ENCODE peak calls at places on chromosome 19, in five cellular contexts. One of them, this sample, is unnamed.

GRCh38 chr19:3324405-3324856 is 42.0 kb upstream of the NFIC start:
- DNase-seq in stimulated activated CD4-positive, alpha-beta T cell treated with anti-CD3 and anti-CD28 coated beads, Interleukin-12 subunit alpha, Interleukin-12 subunit beta, amount 100 ng/mL, for 24 hours: peak
- DNase-seq in effector CD4-positive, alpha-beta T cell: peak
- DNase-seq in activated naive CD8-positive, alpha-beta T cell treated with anti-CD3 and anti-CD28 coated beads, Interleukin-2, amount 50 U/mL, for 16 hours: peak
- DNase-seq in retina: no peak
- DNase-seq in this sample: no peak

GRCh38 chr19:58350871-58351557 is 2.3 kb downstream of the A1BG start:
- DNase-seq in stimulated activated CD4-positive, alpha-beta T cell treated with anti-CD3 and anti-CD28 coated beads, Interleukin-12 subunit alpha, Interleukin-12 subunit beta, amount 100 ng/mL, for 24 hours: no peak
- DNase-seq in effector CD4-positive, alpha-beta T cell: no peak
- DNase-seq in activated naive CD8-positive, alpha-beta T cell treated with anti-CD3 and anti-CD28 coated beads, Interleukin-2, amount 50 U/mL, for 16 hours: no peak
- DNase-seq in retina: no peak
- DNase-seq in this sample: no peak

GRCh38 chr19:42193706-42194105 is 23.8 kb downstream of the DEDD2 start:
- DNase-seq in stimulated activated CD4-positive, alpha-beta T cell treated with anti-CD3 and anti-CD28 coated beads, Interleukin-12 subunit alpha, Interleukin-12 subunit beta, amount 100 ng/mL, for 24 hours: no peak
- DNase-seq in effector CD4-positive, alpha-beta T cell: no peak
- DNase-seq in activated naive CD8-positive, alpha-beta T cell treated with anti-CD3 and anti-CD28 coated beads, Interleukin-2, amount 50 U/mL, for 16 hours: no peak
- DNase-seq in retina: no peak
- DNase-seq in this sample: no peak

GRCh38 chr19:31676271-31677004 is 327.2 kb upstream of the TSHZ3 start:
- DNase-seq in stimulated activated CD4-positive, alpha-beta T cell treated with anti-CD3 and anti-CD28 coated beads, Interleukin-12 subunit alpha, Interleukin-12 subunit beta, amount 100 ng/mL, for 24 hours: no peak
- DNase-seq in effector CD4-positive, alpha-beta T cell: no peak
- DNase-seq in activated naive CD8-positive, alpha-beta T cell treated with anti-CD3 and anti-CD28 coated beads, Interleukin-2, amount 50 U/mL, for 16 hours: no peak
- DNase-seq in retina: no peak
- DNase-seq in this sample: no peak

GRCh38 chr19:38044267-38045111 is 137.5 kb downstream of the SIPA1L3 start:
- DNase-seq in stimulated activated CD4-positive, alpha-beta T cell treated with anti-CD3 and anti-CD28 coated beads, Interleukin-12 subunit alpha, Interleukin-12 subunit beta, amount 100 ng/mL, for 24 hours: no peak
- DNase-seq in effector CD4-positive, alpha-beta T cell: no peak
- DNase-seq in activated naive CD8-positive, alpha-beta T cell treated with anti-CD3 and anti-CD28 coated beads, Interleukin-2, amount 50 U/mL, for 16 hours: no peak
- DNase-seq in retina: no peak
- DNase-seq in this sample: no peak

GRCh38 chr19:10419646-10420443 is 493 bp upstream of the PDE4A start:
- DNase-seq in stimulated activated CD4-positive, alpha-beta T cell treated with anti-CD3 and anti-CD28 coated beads, Interleukin-12 subunit alpha, Interleukin-12 subunit beta, amount 100 ng/mL, for 24 hours: no peak
- DNase-seq in effector CD4-positive, alpha-beta T cell: no peak
- DNase-seq in activated naive CD8-positive, alpha-beta T cell treated with anti-CD3 and anti-CD28 coated beads, Interleukin-2, amount 50 U/mL, for 16 hours: no peak
- DNase-seq in retina: peak
- DNase-seq in this sample: no peak

GRCh38 chr19:31253816-31254551 is 95.3 kb downstream of the TSHZ3 start:
- DNase-seq in stimulated activated CD4-positive, alpha-beta T cell treated with anti-CD3 and anti-CD28 coated beads, Interleukin-12 subunit alpha, Interleukin-12 subunit beta, amount 100 ng/mL, for 24 hours: no peak
- DNase-seq in effector CD4-positive, alpha-beta T cell: no peak
- DNase-seq in activated naive CD8-positive, alpha-beta T cell treated with anti-CD3 and anti-CD28 coated beads, Interleukin-2, amount 50 U/mL, for 16 hours: no peak
- DNase-seq in retina: no peak
- DNase-seq in this sample: no peak

GRCh38 chr19:47560999-47561398 is 11.9 kb downstream of the ZNF541 start:
- DNase-seq in stimulated activated CD4-positive, alpha-beta T cell treated with anti-CD3 and anti-CD28 coated beads, Interleukin-12 subunit alpha, Interleukin-12 subunit beta, amount 100 ng/mL, for 24 hours: no peak
- DNase-seq in effector CD4-positive, alpha-beta T cell: no peak
- DNase-seq in activated naive CD8-positive, alpha-beta T cell treated with anti-CD3 and anti-CD28 coated beads, Interleukin-2, amount 50 U/mL, for 16 hours: no peak
- DNase-seq in retina: no peak
- DNase-seq in this sample: no peak

GRCh38 chr19:17579523-17580244 is 24.2 kb downstream of the COLGALT1 start:
- DNase-seq in stimulated activated CD4-positive, alpha-beta T cell treated with anti-CD3 and anti-CD28 coated beads, Interleukin-12 subunit alpha, Interleukin-12 subunit beta, amount 100 ng/mL, for 24 hours: peak
- DNase-seq in effector CD4-positive, alpha-beta T cell: no peak
- DNase-seq in activated naive CD8-positive, alpha-beta T cell treated with anti-CD3 and anti-CD28 coated beads, Interleukin-2, amount 50 U/mL, for 16 hours: no peak
- DNase-seq in retina: peak
- DNase-seq in this sample: no peak

GRCh38 chr19:2235026-2235395 is 1.1 kb downstream of the PLEKHJ1 start:
- DNase-seq in stimulated activated CD4-positive, alpha-beta T cell treated with anti-CD3 and anti-CD28 coated beads, Interleukin-12 subunit alpha, Interleukin-12 subunit beta, amount 100 ng/mL, for 24 hours: no peak
- DNase-seq in effector CD4-positive, alpha-beta T cell: no peak
- DNase-seq in activated naive CD8-positive, alpha-beta T cell treated with anti-CD3 and anti-CD28 coated beads, Interleukin-2, amount 50 U/mL, for 16 hours: no peak
- DNase-seq in retina: peak
- DNase-seq in this sample: no peak

GRCh38 chr19:46487802-46488445 is 7.7 kb downstream of the PNMA8B start:
- DNase-seq in stimulated activated CD4-positive, alpha-beta T cell treated with anti-CD3 and anti-CD28 coated beads, Interleukin-12 subunit alpha, Interleukin-12 subunit beta, amount 100 ng/mL, for 24 hours: peak
- DNase-seq in effector CD4-positive, alpha-beta T cell: peak
- DNase-seq in activated naive CD8-positive, alpha-beta T cell treated with anti-CD3 and anti-CD28 coated beads, Interleukin-2, amount 50 U/mL, for 16 hours: peak
- DNase-seq in retina: peak
- DNase-seq in this sample: peak

GRCh38 chr19:10217085-10217484 is 14.0 kb downstream of the S1PR2 start:
- DNase-seq in stimulated activated CD4-positive, alpha-beta T cell treated with anti-CD3 and anti-CD28 coated beads, Interleukin-12 subunit alpha, Interleukin-12 subunit beta, amount 100 ng/mL, for 24 hours: no peak
- DNase-seq in effector CD4-positive, alpha-beta T cell: no peak
- DNase-seq in activated naive CD8-positive, alpha-beta T cell treated with anti-CD3 and anti-CD28 coated beads, Interleukin-2, amount 50 U/mL, for 16 hours: no peak
- DNase-seq in retina: no peak
- DNase-seq in this sample: no peak

GRCh38 chr19:4217429-4218264 is 11.7 kb upstream of the EBI3 start:
- DNase-seq in stimulated activated CD4-positive, alpha-beta T cell treated with anti-CD3 and anti-CD28 coated beads, Interleukin-12 subunit alpha, Interleukin-12 subunit beta, amount 100 ng/mL, for 24 hours: no peak
- DNase-seq in effector CD4-positive, alpha-beta T cell: no peak
- DNase-seq in activated naive CD8-positive, alpha-beta T cell treated with anti-CD3 and anti-CD28 coated beads, Interleukin-2, amount 50 U/mL, for 16 hours: no peak
- DNase-seq in retina: no peak
- DNase-seq in this sample: no peak

GRCh38 chr19:55309437-55309836 is 15.7 kb downstream of the TMEM150B start:
- DNase-seq in stimulated activated CD4-positive, alpha-beta T cell treated with anti-CD3 and anti-CD28 coated beads, Interleukin-12 subunit alpha, Interleukin-12 subunit beta, amount 100 ng/mL, for 24 hours: no peak
- DNase-seq in effector CD4-positive, alpha-beta T cell: no peak
- DNase-seq in activated naive CD8-positive, alpha-beta T cell treated with anti-CD3 and anti-CD28 coated beads, Interleukin-2, amount 50 U/mL, for 16 hours: no peak
- DNase-seq in retina: no peak
- DNase-seq in this sample: no peak

GRCh38 chr19:6590458-6591319 is at the start of gene CD70:
- DNase-seq in stimulated activated CD4-positive, alpha-beta T cell treated with anti-CD3 and anti-CD28 coated beads, Interleukin-12 subunit alpha, Interleukin-12 subunit beta, amount 100 ng/mL, for 24 hours: peak
- DNase-seq in effector CD4-positive, alpha-beta T cell: peak
- DNase-seq in activated naive CD8-positive, alpha-beta T cell treated with anti-CD3 and anti-CD28 coated beads, Interleukin-2, amount 50 U/mL, for 16 hours: no peak
- DNase-seq in retina: peak
- DNase-seq in this sample: no peak

GRCh38 chr19:651991-652390 is 11.0 kb downstream of the RNF126 start:
- DNase-seq in stimulated activated CD4-positive, alpha-beta T cell treated with anti-CD3 and anti-CD28 coated beads, Interleukin-12 subunit alpha, Interleukin-12 subunit beta, amount 100 ng/mL, for 24 hours: no peak
- DNase-seq in effector CD4-positive, alpha-beta T cell: no peak
- DNase-seq in activated naive CD8-positive, alpha-beta T cell treated with anti-CD3 and anti-CD28 coated beads, Interleukin-2, amount 50 U/mL, for 16 hours: no peak
- DNase-seq in retina: no peak
- DNase-seq in this sample: no peak

GRCh38 chr19:27911122-27911898 is 1301.6 kb downstream of the UQCRFS1 start:
- DNase-seq in stimulated activated CD4-positive, alpha-beta T cell treated with anti-CD3 and anti-CD28 coated beads, Interleukin-12 subunit alpha, Interleukin-12 subunit beta, amount 100 ng/mL, for 24 hours: no peak
- DNase-seq in effector CD4-positive, alpha-beta T cell: no peak
- DNase-seq in activated naive CD8-positive, alpha-beta T cell treated with anti-CD3 and anti-CD28 coated beads, Interleukin-2, amount 50 U/mL, for 16 hours: no peak
- DNase-seq in retina: no peak
- DNase-seq in this sample: no peak

GRCh38 chr19:38990949-38991697 is 15.6 kb upstream of the FBXO17 start:
- DNase-seq in stimulated activated CD4-positive, alpha-beta T cell treated with anti-CD3 and anti-CD28 coated beads, Interleukin-12 subunit alpha, Interleukin-12 subunit beta, amount 100 ng/mL, for 24 hours: no peak
- DNase-seq in effector CD4-positive, alpha-beta T cell: no peak
- DNase-seq in activated naive CD8-positive, alpha-beta T cell treated with anti-CD3 and anti-CD28 coated beads, Interleukin-2, amount 50 U/mL, for 16 hours: no peak
- DNase-seq in retina: no peak
- DNase-seq in this sample: no peak

GRCh38 chr19:4007836-4008539 is 452 bp downstream of the PIAS4 start:
- DNase-seq in stimulated activated CD4-positive, alpha-beta T cell treated with anti-CD3 and anti-CD28 coated beads, Interleukin-12 subunit alpha, Interleukin-12 subunit beta, amount 100 ng/mL, for 24 hours: peak
- DNase-seq in effector CD4-positive, alpha-beta T cell: no peak
- DNase-seq in activated naive CD8-positive, alpha-beta T cell treated with anti-CD3 and anti-CD28 coated beads, Interleukin-2, amount 50 U/mL, for 16 hours: no peak
- DNase-seq in retina: peak
- DNase-seq in this sample: peak

GRCh38 chr19:33868821-33869412 is 72.2 kb downstream of the KCTD15 start:
- DNase-seq in stimulated activated CD4-positive, alpha-beta T cell treated with anti-CD3 and anti-CD28 coated beads, Interleukin-12 subunit alpha, Interleukin-12 subunit beta, amount 100 ng/mL, for 24 hours: no peak
- DNase-seq in effector CD4-positive, alpha-beta T cell: no peak
- DNase-seq in activated naive CD8-positive, alpha-beta T cell treated with anti-CD3 and anti-CD28 coated beads, Interleukin-2, amount 50 U/mL, for 16 hours: no peak
- DNase-seq in retina: no peak
- DNase-seq in this sample: peak

GRCh38 chr19:5434970-5435641 is 20.1 kb upstream of the ZNRF4 start:
- DNase-seq in stimulated activated CD4-positive, alpha-beta T cell treated with anti-CD3 and anti-CD28 coated beads, Interleukin-12 subunit alpha, Interleukin-12 subunit beta, amount 100 ng/mL, for 24 hours: peak
- DNase-seq in effector CD4-positive, alpha-beta T cell: no peak
- DNase-seq in activated naive CD8-positive, alpha-beta T cell treated with anti-CD3 and anti-CD28 coated beads, Interleukin-2, amount 50 U/mL, for 16 hours: peak
- DNase-seq in retina: no peak
- DNase-seq in this sample: no peak

GRCh38 chr19:5993516-5994406 is 15.8 kb upstream of the RANBP3 start:
- DNase-seq in stimulated activated CD4-positive, alpha-beta T cell treated with anti-CD3 and anti-CD28 coated beads, Interleukin-12 subunit alpha, Interleukin-12 subunit beta, amount 100 ng/mL, for 24 hours: no peak
- DNase-seq in effector CD4-positive, alpha-beta T cell: no peak
- DNase-seq in activated naive CD8-positive, alpha-beta T cell treated with anti-CD3 and anti-CD28 coated beads, Interleukin-2, amount 50 U/mL, for 16 hours: no peak
- DNase-seq in retina: no peak
- DNase-seq in this sample: no peak

GRCh38 chr19:35061583-35062373 is 20.3 kb downstream of the HPN start:
- DNase-seq in stimulated activated CD4-positive, alpha-beta T cell treated with anti-CD3 and anti-CD28 coated beads, Interleukin-12 subunit alpha, Interleukin-12 subunit beta, amount 100 ng/mL, for 24 hours: no peak
- DNase-seq in effector CD4-positive, alpha-beta T cell: no peak
- DNase-seq in activated naive CD8-positive, alpha-beta T cell treated with anti-CD3 and anti-CD28 coated beads, Interleukin-2, amount 50 U/mL, for 16 hours: no peak
- DNase-seq in retina: no peak
- DNase-seq in this sample: no peak

GRCh38 chr19:49333426-49334288 is 1.5 kb upstream of the CD37 start:
- DNase-seq in stimulated activated CD4-positive, alpha-beta T cell treated with anti-CD3 and anti-CD28 coated beads, Interleukin-12 subunit alpha, Interleukin-12 subunit beta, amount 100 ng/mL, for 24 hours: peak
- DNase-seq in effector CD4-positive, alpha-beta T cell: peak
- DNase-seq in activated naive CD8-positive, alpha-beta T cell treated with anti-CD3 and anti-CD28 coated beads, Interleukin-2, amount 50 U/mL, for 16 hours: no peak
- DNase-seq in retina: no peak
- DNase-seq in this sample: peak

GRCh38 chr19:42351079-42351735 is 25.8 kb downstream of the MEGF8 start:
- DNase-seq in stimulated activated CD4-positive, alpha-beta T cell treated with anti-CD3 and anti-CD28 coated beads, Interleukin-12 subunit alpha, Interleukin-12 subunit beta, amount 100 ng/mL, for 24 hours: no peak
- DNase-seq in effector CD4-positive, alpha-beta T cell: no peak
- DNase-seq in activated naive CD8-positive, alpha-beta T cell treated with anti-CD3 and anti-CD28 coated beads, Interleukin-2, amount 50 U/mL, for 16 hours: no peak
- DNase-seq in retina: no peak
- DNase-seq in this sample: no peak